ENCODE peak calls at places on chromosomes 4 and X, in eight cellular contexts. P is endodermal cell, A is heart right ventricle, F is GM23248, Q is OCI-LY7, O is heart left ventricle, I is Panc1, B is lower lobe of right lung. R is an unnamed sample.

GRCh38 chrX:65392284-65392683 is 142.3 kb downstream of the LAS1L start:
- DNase-seq in F (no peak), Q (no peak), B (no peak), P (no peak), O (no peak), I (no peak), A (no peak), R (no peak)

GRCh38 chrX:12237131-12237530 is 98.9 kb downstream of the FRMPD4 start:
- DNase-seq in I (no peak), O (no peak), A (no peak), P (no peak), Q (no peak), B (no peak), F (no peak), R (no peak)

GRCh38 chr4:70996014-70996353 is 2.5 kb downstream of the DCK start:
- DNase-seq in F (peak; percentile 20), I (no peak), P (no peak), B (no peak), A (no peak), Q (peak; percentile 49), O (no peak), R (no peak)

GRCh38 chr4:100049872-100050271 is 99.8 kb upstream of the H2AZ1 start:
- DNase-seq in A (no peak), O (no peak), P (no peak), I (no peak), Q (no peak), B (no peak), F (no peak), R (no peak)

GRCh38 chr4:113673450-113673849 is 88.1 kb downstream of the CAMK2D start:
- DNase-seq in F (peak; percentile 52), A (no peak), I (no peak), Q (peak; percentile 50), O (no peak), P (peak; percentile 63), B (no peak), R (no peak)

GRCh38 chr4:7663075-7663541 is 228.4 kb upstream of the PSAPL1 start:
- DNase-seq in A (no peak), B (peak; percentile 14), P (no peak), O (no peak), I (no peak), Q (no peak), F (no peak), R (no peak)

GRCh38 chr4:23654791-23655190 is 235.1 kb downstream of the PPARGC1A start:
- DNase-seq in B (no peak), F (no peak), I (no peak), O (no peak), P (no peak), A (no peak), Q (no peak), R (no peak)

GRCh38 chr4:55358668-55359067 is 12.6 kb downstream of the SRD5A3 start:
- DNase-seq in Q (peak; percentile 30), I (peak; percentile 5), A (no peak), B (no peak), P (no peak), F (peak; percentile 93), O (no peak), R (no peak)

GRCh38 chr4:95839891-95840290 is at the start of gene PDHA2:
- DNase-seq in O (no peak), B (peak; percentile 32), F (no peak), Q (no peak), A (no peak), P (no peak), I (no peak), R (no peak)

GRCh38 chr4:38040619-38041018 is 80.4 kb downstream of the PTTG2 start:
- DNase-seq in Q (no peak), B (no peak), F (no peak), O (no peak), I (no peak), A (no peak), P (no peak), R (no peak)

GRCh38 chr4:87865288-87865687 is 32.5 kb downstream of the MEPE start:
- DNase-seq in I (no peak), O (no peak), A (no peak), B (no peak), Q (no peak), P (no peak), F (no peak), R (no peak)

GRCh38 chr4:130026185-130026584 is 930.2 kb downstream of the C4orf33 start:
- DNase-seq in B (no peak), Q (peak; percentile 57), A (no peak), I (no peak), O (no peak), P (peak; percentile 97), F (no peak), R (no peak)

GRCh38 chr4:48341776-48342558 is 638 bp downstream of the SLAIN2 start:
- DNase-seq in F (peak; percentile 72), I (no peak), A (peak; percentile 63), B (peak; percentile 71), P (peak; percentile 88), O (peak; percentile 71), Q (peak; percentile 66), R (peak; percentile 17)

GRCh38 chrX:134004038-134004437 is 18.6 kb upstream of the GPC3 start:
- DNase-seq in A (no peak), Q (no peak), F (peak; percentile 42), I (no peak), O (no peak), B (no peak), P (no peak), R (no peak)

GRCh38 chr4:73213917-73214663 is 44.5 kb downstream of the ANKRD17 start:
- DNase-seq in O (no peak), F (peak; percentile 40), Q (no peak), A (no peak), P (no peak), I (no peak), B (no peak), R (no peak)

GRCh38 chr4:2295535-2296442 is 33.9 kb upstream of the MXD4 start:
- DNase-seq in O (peak; percentile 17), A (no peak), F (no peak), P (peak; percentile 61), I (no peak), Q (no peak), B (no peak), R (no peak)

GRCh38 chr4:87555751-87556619 is 26.8 kb upstream of the SPARCL1 start:
- DNase-seq in P (no peak), B (no peak), I (no peak), F (peak; percentile 96), O (no peak), Q (no peak), A (no peak), R (no peak)

GRCh38 chrX:17032351-17032750 is 85.9 kb downstream of the REPS2 start:
- DNase-seq in I (no peak), O (no peak), Q (no peak), A (no peak), P (no peak), B (no peak), F (peak; percentile 59), R (peak; percentile 18)

GRCh38 chr4:168537086-168537485 is 40.2 kb downstream of the PALLD start:
- DNase-seq in F (no peak), Q (no peak), B (no peak), A (no peak), I (no peak), O (no peak), P (no peak), R (no peak)

GRCh38 chrX:41720125-41720780 is 3.7 kb upstream of the GPR82 start:
- DNase-seq in B (no peak), I (no peak), A (no peak), O (no peak), Q (peak; percentile 29), P (peak; percentile 63), F (peak; percentile 5), R (no peak)

DNA sequence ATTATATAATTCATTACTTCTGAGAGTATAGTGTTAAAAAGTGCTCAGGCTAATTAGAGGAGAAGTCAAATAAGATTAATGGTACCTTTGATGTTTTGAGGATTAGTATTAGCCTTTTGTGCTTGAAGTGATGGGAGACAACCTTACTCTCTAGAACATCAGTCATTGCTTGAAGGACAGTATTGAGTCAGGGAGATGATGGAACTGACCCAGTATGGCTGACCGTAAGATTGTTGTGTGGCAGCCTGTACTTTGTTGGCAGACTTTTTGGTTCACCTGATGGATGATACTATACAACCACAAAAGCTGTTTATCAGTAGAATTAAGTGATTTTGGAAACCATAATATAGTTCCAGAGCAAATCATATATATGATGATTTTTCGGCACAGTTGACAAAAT is 9.9 kb downstream of the OGT start:
- DNase-seq in O (no peak), P (no peak), A (no peak), B (no peak), F (peak; percentile 28), I (no peak), Q (no peak), R (no peak)
- H3K27ac ChIP-seq in O (peak overlapping the region; percentile 7), P (no peak overlapping the region), A (peak overlapping the region; percentile 72), B (no peak overlapping the region), F (peak overlapping the region; percentile 96), I (no peak overlapping the region), Q (no peak overlapping the region), R (peak overlapping the region; percentile 87)

DNA sequence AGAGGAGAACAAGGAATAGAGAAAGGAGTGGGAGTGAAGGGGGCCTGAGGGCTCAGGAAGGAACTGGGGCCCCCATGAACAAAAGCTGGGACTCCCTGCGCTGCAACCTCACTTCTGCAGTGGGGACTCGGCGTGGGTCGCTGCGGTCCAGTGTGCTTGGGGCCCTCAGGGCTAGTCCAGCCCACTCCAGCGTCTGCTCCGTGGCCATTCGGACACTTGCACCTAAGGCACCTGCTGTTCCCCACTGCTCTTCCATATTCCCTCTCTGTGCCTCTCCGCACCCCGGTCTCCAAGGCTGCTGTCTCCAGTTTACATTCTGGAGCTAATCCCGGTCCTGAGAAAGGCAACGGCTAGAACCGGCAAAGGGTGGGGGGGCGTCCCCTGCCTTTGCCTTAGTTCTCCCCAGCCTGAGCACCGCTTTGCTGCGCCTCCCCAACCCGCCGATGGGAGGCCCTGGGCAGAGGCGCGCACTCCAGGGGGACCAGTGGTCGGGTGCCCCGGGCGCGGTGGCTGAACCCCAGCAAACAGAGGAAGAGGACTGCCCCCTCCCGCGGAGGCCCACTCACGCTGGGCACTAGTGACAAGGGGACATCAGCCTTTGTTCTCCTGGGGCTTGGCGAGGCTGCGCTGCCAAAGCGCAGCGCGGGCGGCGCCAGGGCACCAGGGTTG is 327.7 kb upstream of the F9 start:
- DNase-seq in P (peak; percentile 67), O (no peak), A (no peak), B (no peak), Q (no peak), I (no peak), F (peak; percentile 21), R (no peak)
- H3K4me3 ChIP-seq in P (peak overlapping the region; percentile 81), O (peak overlapping the region; percentile 17), A (no peak overlapping the region), B (no peak overlapping the region), Q (no peak overlapping the region), I (no peak overlapping the region), F (peak overlapping the region; percentile 40), R (peak overlapping the region; percentile 70)

DNA sequence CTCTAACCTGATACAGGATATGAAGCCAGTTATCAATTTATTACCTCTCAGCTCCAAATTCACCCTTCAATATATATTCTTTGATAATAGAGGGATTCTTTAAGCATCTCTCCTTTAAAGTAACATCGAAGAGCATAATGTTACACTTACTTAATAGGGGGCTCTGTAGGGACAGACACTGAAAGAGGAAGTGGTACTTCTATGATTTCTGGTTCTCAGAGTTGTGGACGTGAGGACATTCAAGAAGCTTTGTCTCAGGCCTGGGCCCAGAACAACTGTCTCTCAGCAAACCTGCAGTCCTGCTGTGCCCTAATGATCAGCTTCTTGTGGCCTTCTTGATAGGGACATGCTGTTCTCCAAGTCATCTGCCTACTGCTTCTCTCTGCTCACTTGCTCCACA is 4.2 kb upstream of the ZXDB start:
- DNase-seq in P (no peak), Q (peak; percentile 33), A (no peak), F (no peak), O (no peak), B (no peak), I (no peak), R (no peak)
- H3K4me1 ChIP-seq in P (no peaks in the 10 kb centered on the region), Q (peaks cover 10% of the 10 kb centered on the region), A (no peaks in the 10 kb centered on the region), F (peaks cover 7% of the 10 kb centered on the region), O (no peaks in the 10 kb centered on the region), B (no peaks in the 10 kb centered on the region), I (no peaks in the 10 kb centered on the region), R (no peaks in the 10 kb centered on the region)

GRCh38 chrX:48520976-48521352 is 644 bp upstream of the EBP start:
- DNase-seq in Q (peak; percentile 19), O (no peak), A (no peak), B (no peak), I (no peak), F (no peak), P (no peak), R (no peak)
- H3K27ac ChIP-seq in Q (peak overlapping the region; percentile 95), O (peak overlapping the region; percentile 55), A (peak overlapping the region; percentile 76), B (peak overlapping the region; percentile 36), I (peak overlapping the region; percentile 93), F (no peak overlapping the region), P (no peak overlapping the region), R (no peak overlapping the region)